ENCODE peak calls at places on chromosome 14, in nine cellular contexts. U is uterus; Y is sigmoid colon; X is endodermal cell; B is CD8-positive, alpha-beta T cell; C is RWPE2; W is IMR-90; H is mesendoderm; I is transverse colon. D is an unnamed sample.
A peak's percentile ranks its signal among the peaks of the same experiment; 100 is the strongest.

GRCh38 chr14:47674546-47675238 is 713 bp downstream of the MDGA2 start:
- DNase-seq in U (no peak), Y (no peak), X (peak; percentile 82), B (no peak), C (no peak), W (no peak), H (peak; percentile 55), I (no peak), D (no peak)

GRCh38 chr14:31395119-31395518 is 25.2 kb downstream of the HEATR5A start:
- DNase-seq in U (no peak), Y (no peak), X (no peak), B (no peak), C (no peak), W (no peak), H (no peak), I (no peak), D (no peak)

GRCh38 chr14:34750233-34750632 is 35.8 kb upstream of the CFL2 start:
- DNase-seq in U (no peak), Y (no peak), X (no peak), B (no peak), C (no peak), W (no peak), H (no peak), I (no peak), D (no peak)

GRCh38 chr14:24715239-24715638 is 81.2 kb upstream of the GZMB start:
- DNase-seq in U (no peak), Y (no peak), X (no peak), B (no peak), C (no peak), W (no peak), H (no peak), I (no peak), D (no peak)

GRCh38 chr14:91729756-91730155 is 2.1 kb downstream of the CATSPERB start:
- DNase-seq in U (peak; percentile 27), Y (no peak), X (no peak), B (no peak), C (no peak), W (no peak), H (no peak), I (no peak), D (no peak)

GRCh38 chr14:77126074-77126325 is 15.6 kb downstream of the ZDHHC22 start:
- DNase-seq in U (no peak), Y (no peak), X (no peak), B (no peak), C (no peak), W (no peak), H (no peak), I (no peak), D (no peak)

GRCh38 chr14:63186453-63186852 is 17.8 kb upstream of the RHOJ start:
- DNase-seq in U (no peak), Y (no peak), X (no peak), B (no peak), C (no peak), W (peak; percentile 75), H (no peak), I (no peak), D (no peak)

GRCh38 chr14:47040490-47040889 is 388.9 kb upstream of the RPL10L start:
- DNase-seq in U (no peak), Y (no peak), X (peak; percentile 54), B (no peak), C (no peak), W (no peak), H (peak; percentile 76), I (no peak), D (no peak)

GRCh38 chr14:75619598-75619997 is 41.1 kb downstream of the ERG28 start:
- DNase-seq in U (no peak), Y (no peak), X (no peak), B (no peak), C (no peak), W (no peak), H (no peak), I (no peak), D (no peak)

GRCh38 chr14:94080606-94081385 is at the start of the genes DDX24 and IFI27L1:
- DNase-seq in U (peak; percentile 97), Y (peak; percentile 98), X (peak; percentile 98), B (peak; percentile 94), C (peak; percentile 98), W (peak; percentile 93), H (peak; percentile 95), I (peak; percentile 98), D (peak; percentile 97)

GRCh38 chr14:31261859-31262739 is 54.5 kb upstream of the HECTD1 start:
- DNase-seq in U (peak; percentile 29), Y (peak; percentile 65), X (no peak), B (no peak), C (no peak), W (peak; percentile 63), H (no peak), I (no peak), D (peak; percentile 14)

GRCh38 chr14:32679927-32680612 is 258.6 kb upstream of the NPAS3 start:
- DNase-seq in U (no peak), Y (no peak), X (no peak), B (no peak), C (no peak), W (no peak), H (no peak), I (no peak), D (no peak)

GRCh38 chr14:75454963-75455546 is 27.2 kb downstream of the JDP2 start:
- DNase-seq in U (peak; percentile 68), Y (peak; percentile 89), X (peak; percentile 45), B (no peak), C (no peak), W (peak; percentile 76), H (peak; percentile 54), I (peak; percentile 53), D (peak; percentile 61)

GRCh38 chr14:73850940-73851339 is 691 bp upstream of the PTGR2 start:
- DNase-seq in U (no peak), Y (no peak), X (no peak), B (no peak), C (no peak), W (no peak), H (peak; percentile 27), I (no peak), D (no peak)

GRCh38 chr14:37196604-37197420 is 925 bp upstream of the MIPOL1 start:
- DNase-seq in U (no peak), Y (no peak), X (no peak), B (no peak), C (no peak), W (no peak), H (no peak), I (no peak), D (no peak)

GRCh38 chr14:100399052-100399849 is 76.1 kb downstream of the SLC25A47 start:
- DNase-seq in U (no peak), Y (no peak), X (no peak), B (no peak), C (no peak), W (no peak), H (no peak), I (no peak), D (no peak)

GRCh38 chr14:92922883-92923743 is at the start of gene CHGA:
- DNase-seq in U (peak; percentile 31), Y (no peak), X (peak; percentile 93), B (peak; percentile 32), C (peak; percentile 76), W (peak; percentile 20), H (peak; percentile 78), I (peak; percentile 37), D (peak; percentile 51)

GRCh38 chr14:61927521-61927920 is 165.3 kb downstream of the SNAPC1 start:
- DNase-seq in U (no peak), Y (no peak), X (peak; percentile 57), B (no peak), C (no peak), W (peak; percentile 81), H (peak; percentile 81), I (no peak), D (no peak)

GRCh38 chr14:104865631-104866441 is 768 bp downstream of the CEP170B start:
- DNase-seq in U (peak; percentile 73), Y (peak; percentile 85), X (peak; percentile 89), B (no peak), C (peak; percentile 85), W (peak; percentile 67), H (peak; percentile 83), I (peak; percentile 77), D (peak; percentile 71)

GRCh38 chr14:77088645-77089044 is 9.4 kb upstream of the CIPC start:
- DNase-seq in U (no peak), Y (no peak), X (peak; percentile 67), B (no peak), C (no peak), W (no peak), H (no peak), I (no peak), D (no peak)

GRCh38 chr14:69879175-69880047 is at the start of gene SMOC1:
- DNase-seq in U (peak; percentile 26), Y (no peak), X (peak; percentile 94), B (no peak), C (no peak), W (peak; percentile 79), H (peak; percentile 73), I (peak; percentile 65), D (peak; percentile 45)

GRCh38 chr14:35240233-35240632 is 51.9 kb upstream of the PSMA6 start:
- DNase-seq in U (no peak), Y (no peak), X (no peak), B (no peak), C (no peak), W (no peak), H (no peak), I (no peak), D (no peak)

GRCh38 chr14:95659986-95660385 is 26.2 kb upstream of the TCL1B start:
- DNase-seq in U (no peak), Y (no peak), X (no peak), B (no peak), C (no peak), W (no peak), H (no peak), I (no peak), D (no peak)
- H3K4me1 ChIP-seq in U (peaks cover 3% of the 10 kb centered on the region), Y (no peaks in the 10 kb centered on the region), X (peaks cover 2% of the 10 kb centered on the region), B (no peaks in the 10 kb centered on the region), C (no peaks in the 10 kb centered on the region), W (no peaks in the 10 kb centered on the region), H (peaks cover 15% of the 10 kb centered on the region), I (no peaks in the 10 kb centered on the region), D (no peaks in the 10 kb centered on the region)

GRCh38 chr14:102394717-102395378 is 32.1 kb downstream of the TECPR2 start:
- DNase-seq in U (no peak), Y (no peak), X (no peak), B (no peak), C (no peak), W (no peak), H (no peak), I (no peak), D (no peak)
- H3K4me3 ChIP-seq in U (no peak overlapping the region), Y (no peak overlapping the region), X (no peak overlapping the region), B (no peak overlapping the region), C (no peak overlapping the region), W (no peak overlapping the region), H (no peak overlapping the region), I (no peak overlapping the region), D (no peak overlapping the region)

DNA sequence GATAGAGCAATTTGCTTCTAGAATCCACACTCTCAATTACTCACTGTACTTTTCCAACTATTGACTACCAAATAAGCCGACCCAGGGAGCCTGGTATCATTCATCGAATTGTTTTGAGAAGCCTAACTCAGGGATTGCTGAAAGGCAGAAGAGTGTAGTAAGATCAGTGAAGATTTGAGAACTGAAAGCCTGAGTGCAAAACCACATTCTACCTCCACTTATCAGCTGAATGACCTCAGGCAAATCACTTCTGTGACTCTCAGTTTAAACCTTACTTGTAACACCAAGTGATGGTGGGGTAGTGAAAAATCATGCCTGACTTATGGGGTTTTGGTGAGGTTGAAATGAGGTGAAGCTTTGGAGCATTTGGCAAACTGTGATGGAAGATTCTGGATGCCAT is 126.1 kb upstream of the MAX start:
- DNase-seq in U (no peak), Y (no peak), X (no peak), B (no peak), C (no peak), W (no peak), H (no peak), I (no peak), D (no peak)
- H3K4me1 ChIP-seq in U (no peaks in the 10 kb centered on the region), Y (peaks cover 10% of the 10 kb centered on the region), X (peaks cover 15% of the 10 kb centered on the region), B (peaks cover 13% of the 10 kb centered on the region), C (peaks cover 19% of the 10 kb centered on the region), W (peaks cover 10% of the 10 kb centered on the region), H (peaks cover 5% of the 10 kb centered on the region), I (peaks cover 19% of the 10 kb centered on the region), D (peaks cover 34% of the 10 kb centered on the region)

GRCh38 chr14:50229646-50230045 is 1.7 kb downstream of the SOS2 start:
- DNase-seq in U (no peak), Y (no peak), X (no peak), B (no peak), C (no peak), W (no peak), H (no peak), I (no peak), D (no peak)
- H3K4me3 ChIP-seq in U (peak overlapping the region; percentile 91), Y (peak overlapping the region; percentile 89), X (peak overlapping the region; percentile 98), B (no peak overlapping the region), C (peak overlapping the region; percentile 98), W (peak overlapping the region; percentile 88), H (no peak overlapping the region), I (peak overlapping the region; percentile 80), D (peak overlapping the region; percentile 89)

D was measured in heart right ventricle.